ENCODE peak calls at places on chromosomes 6 and 20, in eight cellular contexts. One of them, this sample, is unnamed.

GRCh38 chr6:149012040-149012545 is 265.3 kb downstream of the UST start:
- DNase-seq in cardiac muscle cell: peak; percentile 91
- DNase-seq in HFF-Myc: peak; percentile 100
- DNase-seq in kidney: no peak
- DNase-seq in GM12878: no peak
- DNase-seq in suprapubic skin: no peak
- DNase-seq in neural progenitor cell: no peak
- DNase-seq in progenitor cell of endocrine pancreas: no peak
- DNase-seq in this sample: peak; percentile 92

GRCh38 chr20:46221271-46221670 is 87.0 kb downstream of the CDH22 start:
- DNase-seq in cardiac muscle cell: no peak
- DNase-seq in HFF-Myc: no peak
- DNase-seq in kidney: no peak
- DNase-seq in GM12878: no peak
- DNase-seq in suprapubic skin: no peak
- DNase-seq in neural progenitor cell: peak; percentile 56
- DNase-seq in progenitor cell of endocrine pancreas: no peak
- DNase-seq in this sample: no peak

GRCh38 chr20:13286052-13286451 is 65.0 kb downstream of the ISM1 start:
- DNase-seq in cardiac muscle cell: no peak
- DNase-seq in HFF-Myc: no peak
- DNase-seq in kidney: no peak
- DNase-seq in GM12878: no peak
- DNase-seq in suprapubic skin: no peak
- DNase-seq in neural progenitor cell: no peak
- DNase-seq in progenitor cell of endocrine pancreas: no peak
- DNase-seq in this sample: no peak

GRCh38 chr6:158707120-158707519 is 57.3 kb downstream of the SYTL3 start:
- DNase-seq in cardiac muscle cell: peak; percentile 37
- DNase-seq in HFF-Myc: no peak
- DNase-seq in kidney: no peak
- DNase-seq in GM12878: no peak
- DNase-seq in suprapubic skin: no peak
- DNase-seq in neural progenitor cell: no peak
- DNase-seq in progenitor cell of endocrine pancreas: no peak
- DNase-seq in this sample: no peak

GRCh38 chr6:158538741-158539140 is 21.1 kb upstream of the TMEM181 start:
- DNase-seq in cardiac muscle cell: no peak
- DNase-seq in HFF-Myc: no peak
- DNase-seq in kidney: no peak
- DNase-seq in GM12878: no peak
- DNase-seq in suprapubic skin: no peak
- DNase-seq in neural progenitor cell: no peak
- DNase-seq in progenitor cell of endocrine pancreas: no peak
- DNase-seq in this sample: no peak

GRCh38 chr6:75368151-75368779 is 83.7 kb upstream of the TMEM30A start:
- DNase-seq in cardiac muscle cell: peak; percentile 43
- DNase-seq in HFF-Myc: no peak
- DNase-seq in kidney: no peak
- DNase-seq in GM12878: no peak
- DNase-seq in suprapubic skin: no peak
- DNase-seq in neural progenitor cell: peak; percentile 76
- DNase-seq in progenitor cell of endocrine pancreas: peak; percentile 34
- DNase-seq in this sample: no peak

GRCh38 chr6:114747995-114748625 is 405.3 kb upstream of the HS3ST5 start:
- DNase-seq in cardiac muscle cell: peak; percentile 70
- DNase-seq in HFF-Myc: peak; percentile 16
- DNase-seq in kidney: no peak
- DNase-seq in GM12878: no peak
- DNase-seq in suprapubic skin: peak; percentile 76
- DNase-seq in neural progenitor cell: peak; percentile 58
- DNase-seq in progenitor cell of endocrine pancreas: peak; percentile 29
- DNase-seq in this sample: peak; percentile 62

GRCh38 chr20:61885759-61886715 is 179.6 kb downstream of the TAF4 start:
- DNase-seq in cardiac muscle cell: no peak
- DNase-seq in HFF-Myc: no peak
- DNase-seq in kidney: peak; percentile 66
- DNase-seq in GM12878: no peak
- DNase-seq in suprapubic skin: no peak
- DNase-seq in neural progenitor cell: no peak
- DNase-seq in progenitor cell of endocrine pancreas: no peak
- DNase-seq in this sample: no peak

GRCh38 chr20:4999788-5000187 is 1.5 kb downstream of the SLC23A2 start:
- DNase-seq in cardiac muscle cell: no peak
- DNase-seq in HFF-Myc: no peak
- DNase-seq in kidney: no peak
- DNase-seq in GM12878: no peak
- DNase-seq in suprapubic skin: no peak
- DNase-seq in neural progenitor cell: no peak
- DNase-seq in progenitor cell of endocrine pancreas: no peak
- DNase-seq in this sample: no peak

GRCh38 chr6:109794201-109794926 is 103.3 kb downstream of the FIG4 start:
- DNase-seq in cardiac muscle cell: peak; percentile 19
- DNase-seq in HFF-Myc: peak; percentile 66
- DNase-seq in kidney: no peak
- DNase-seq in GM12878: no peak
- DNase-seq in suprapubic skin: no peak
- DNase-seq in neural progenitor cell: no peak
- DNase-seq in progenitor cell of endocrine pancreas: no peak
- DNase-seq in this sample: no peak

GRCh38 chr20:30168025-30168799 is 1089.3 kb upstream of the DEFB115 start:
- DNase-seq in cardiac muscle cell: no peak
- DNase-seq in HFF-Myc: no peak
- DNase-seq in kidney: peak; percentile 66
- DNase-seq in GM12878: no peak
- DNase-seq in suprapubic skin: no peak
- DNase-seq in neural progenitor cell: no peak
- DNase-seq in progenitor cell of endocrine pancreas: no peak
- DNase-seq in this sample: no peak

GRCh38 chr6:42344756-42345155 is 107.0 kb downstream of the TRERF1 start:
- DNase-seq in cardiac muscle cell: no peak
- DNase-seq in HFF-Myc: no peak
- DNase-seq in kidney: no peak
- DNase-seq in GM12878: no peak
- DNase-seq in suprapubic skin: no peak
- DNase-seq in neural progenitor cell: no peak
- DNase-seq in progenitor cell of endocrine pancreas: no peak
- DNase-seq in this sample: no peak

GRCh38 chr6:155829646-155830045 is 374.0 kb upstream of the NOX3 start:
- DNase-seq in cardiac muscle cell: no peak
- DNase-seq in HFF-Myc: no peak
- DNase-seq in kidney: no peak
- DNase-seq in GM12878: no peak
- DNase-seq in suprapubic skin: no peak
- DNase-seq in neural progenitor cell: no peak
- DNase-seq in progenitor cell of endocrine pancreas: no peak
- DNase-seq in this sample: no peak

DNA sequence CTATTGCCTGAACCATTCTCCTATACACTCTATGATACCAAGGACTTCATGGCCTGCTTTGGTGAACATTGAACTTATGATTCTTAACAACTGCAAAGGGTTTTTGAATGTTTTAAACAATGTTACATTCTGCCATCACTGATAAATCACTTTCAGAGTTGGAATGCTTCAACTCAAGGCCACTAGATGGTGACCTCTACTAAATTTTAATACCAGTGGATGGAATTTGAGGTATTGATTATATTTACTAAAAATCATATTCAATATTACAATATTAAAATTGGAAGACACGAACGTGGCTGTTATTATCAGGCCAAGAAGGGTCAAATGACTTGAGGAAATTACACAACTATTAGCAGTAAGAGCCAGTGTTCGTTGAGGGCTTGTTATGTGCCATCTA is 18.6 kb downstream of the MYCT1 start:
- DNase-seq in cardiac muscle cell: no peak
- DNase-seq in HFF-Myc: no peak
- DNase-seq in kidney: no peak
- DNase-seq in GM12878: no peak
- DNase-seq in suprapubic skin: no peak
- DNase-seq in neural progenitor cell: no peak
- DNase-seq in progenitor cell of endocrine pancreas: no peak
- DNase-seq in this sample: no peak
- TF ChIP-seq CTCF in cardiac muscle cell: no peak
- TF ChIP-seq CTCF in HFF-Myc: no peak
- TF ChIP-seq CTCF in kidney: no peak
- TF ChIP-seq CTCF in GM12878: no peak
- TF ChIP-seq CTCF in suprapubic skin: no peak
- TF ChIP-seq CTCF in neural progenitor cell: peak; percentile 17
- TF ChIP-seq CTCF in progenitor cell of endocrine pancreas: no peak
- TF ChIP-seq CTCF in this sample: no peak

DNA sequence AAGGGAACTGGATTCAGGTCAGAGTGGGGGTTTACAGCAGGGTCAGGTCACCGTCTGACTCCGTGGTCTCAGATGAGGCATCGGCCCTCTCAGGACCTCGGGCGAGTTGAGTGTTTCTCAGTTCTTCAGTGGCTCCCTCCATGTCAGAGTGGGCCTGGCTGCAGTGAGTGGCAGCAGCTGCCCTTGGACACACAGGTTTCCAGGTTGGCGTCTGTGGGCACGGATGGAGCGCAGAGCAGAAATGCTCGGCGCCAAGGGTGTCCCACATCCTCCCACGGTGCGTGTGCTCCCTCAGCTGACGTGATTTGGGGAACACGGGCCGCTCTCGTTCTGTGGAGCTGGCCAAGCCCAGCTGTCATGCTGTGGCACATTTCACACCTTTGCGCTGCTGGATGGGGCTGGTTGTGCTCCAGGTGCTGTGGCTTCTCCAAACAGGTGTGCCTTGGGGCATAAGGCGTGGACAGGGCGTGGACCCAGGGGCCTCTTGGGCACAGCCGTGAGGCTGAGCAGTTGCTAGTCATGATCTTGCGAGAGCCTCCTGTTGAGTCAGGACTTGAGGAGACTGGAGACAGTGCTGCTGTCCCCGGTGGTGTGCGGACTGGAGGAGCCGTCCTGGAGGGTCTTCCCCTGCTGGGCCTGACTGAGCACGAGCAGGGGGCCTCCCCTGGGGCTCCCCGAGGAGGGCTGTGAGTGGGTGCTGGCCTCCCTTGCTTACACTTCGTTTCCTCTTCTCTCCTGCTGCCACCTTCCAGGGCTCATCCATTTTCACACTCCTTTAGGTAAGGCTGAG is 9.5 kb upstream of the DNAJC5 start:
- DNase-seq in cardiac muscle cell: no peak
- DNase-seq in HFF-Myc: no peak
- DNase-seq in kidney: no peak
- DNase-seq in GM12878: no peak
- DNase-seq in suprapubic skin: no peak
- DNase-seq in neural progenitor cell: no peak
- DNase-seq in progenitor cell of endocrine pancreas: no peak
- DNase-seq in this sample: no peak
- TF ChIP-seq CTCF in cardiac muscle cell: no peak
- TF ChIP-seq CTCF in HFF-Myc: no peak
- TF ChIP-seq CTCF in kidney: no peak
- TF ChIP-seq CTCF in GM12878: no peak
- TF ChIP-seq CTCF in suprapubic skin: no peak
- TF ChIP-seq CTCF in neural progenitor cell: no peak
- TF ChIP-seq CTCF in progenitor cell of endocrine pancreas: no peak
- TF ChIP-seq CTCF in this sample: no peak

DNA sequence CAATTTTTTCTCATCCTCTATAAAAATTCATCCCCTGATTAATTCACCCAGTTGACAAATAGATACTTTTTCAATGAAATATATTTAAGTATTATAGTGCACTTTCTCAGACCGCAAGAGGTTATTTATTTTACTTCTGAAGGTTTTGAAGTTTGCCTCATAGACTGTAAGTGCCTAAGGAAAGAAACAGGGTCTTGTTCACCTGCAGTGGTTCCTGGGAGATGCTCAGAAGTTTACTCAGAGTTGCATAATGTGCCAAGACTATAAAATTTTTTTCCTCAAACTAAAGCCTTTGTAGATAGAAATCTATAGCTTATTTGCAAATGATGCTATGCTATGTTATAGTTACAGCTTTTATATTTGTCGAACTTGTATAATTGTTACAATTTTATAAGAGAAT is 35.5 kb downstream of the KCNQ5 start:
- DNase-seq in cardiac muscle cell: no peak
- DNase-seq in HFF-Myc: no peak
- DNase-seq in kidney: no peak
- DNase-seq in GM12878: no peak
- DNase-seq in suprapubic skin: no peak
- DNase-seq in neural progenitor cell: no peak
- DNase-seq in progenitor cell of endocrine pancreas: no peak
- DNase-seq in this sample: no peak
- TF ChIP-seq CTCF in cardiac muscle cell: no peak
- TF ChIP-seq CTCF in HFF-Myc: no peak
- TF ChIP-seq CTCF in kidney: no peak
- TF ChIP-seq CTCF in GM12878: no peak
- TF ChIP-seq CTCF in suprapubic skin: no peak
- TF ChIP-seq CTCF in neural progenitor cell: no peak
- TF ChIP-seq CTCF in progenitor cell of endocrine pancreas: no peak
- TF ChIP-seq CTCF in this sample: no peak

GRCh38 chr6:31272431-31272830 is 539 bp upstream of the HLA-C start:
- DNase-seq in cardiac muscle cell: peak; percentile 7
- DNase-seq in HFF-Myc: no peak
- DNase-seq in kidney: no peak
- DNase-seq in GM12878: no peak
- DNase-seq in suprapubic skin: no peak
- DNase-seq in neural progenitor cell: peak; percentile 8
- DNase-seq in progenitor cell of endocrine pancreas: no peak
- DNase-seq in this sample: no peak

GRCh38 chr6:31267504-31268371 is 4.2 kb downstream of the HLA-C start:
- DNase-seq in cardiac muscle cell: no peak
- DNase-seq in HFF-Myc: no peak
- DNase-seq in kidney: no peak
- DNase-seq in GM12878: no peak
- DNase-seq in suprapubic skin: no peak
- DNase-seq in neural progenitor cell: no peak
- DNase-seq in progenitor cell of endocrine pancreas: no peak
- DNase-seq in this sample: no peak

GRCh38 chr6:31270788-31271640 is 878 bp downstream of the HLA-C start:
- DNase-seq in cardiac muscle cell: peak; percentile 64
- DNase-seq in HFF-Myc: no peak
- DNase-seq in kidney: peak; percentile 94
- DNase-seq in GM12878: no peak
- DNase-seq in suprapubic skin: peak; percentile 85
- DNase-seq in neural progenitor cell: peak; percentile 71
- DNase-seq in progenitor cell of endocrine pancreas: peak; percentile 17
- DNase-seq in this sample: no peak

GRCh38 chr6:31272856-31273626 is 1.1 kb upstream of the HLA-C start:
- DNase-seq in cardiac muscle cell: no peak
- DNase-seq in HFF-Myc: no peak
- DNase-seq in kidney: no peak
- DNase-seq in GM12878: no peak
- DNase-seq in suprapubic skin: no peak
- DNase-seq in neural progenitor cell: peak; percentile 22
- DNase-seq in progenitor cell of endocrine pancreas: no peak
- DNase-seq in this sample: no peak

DNA sequence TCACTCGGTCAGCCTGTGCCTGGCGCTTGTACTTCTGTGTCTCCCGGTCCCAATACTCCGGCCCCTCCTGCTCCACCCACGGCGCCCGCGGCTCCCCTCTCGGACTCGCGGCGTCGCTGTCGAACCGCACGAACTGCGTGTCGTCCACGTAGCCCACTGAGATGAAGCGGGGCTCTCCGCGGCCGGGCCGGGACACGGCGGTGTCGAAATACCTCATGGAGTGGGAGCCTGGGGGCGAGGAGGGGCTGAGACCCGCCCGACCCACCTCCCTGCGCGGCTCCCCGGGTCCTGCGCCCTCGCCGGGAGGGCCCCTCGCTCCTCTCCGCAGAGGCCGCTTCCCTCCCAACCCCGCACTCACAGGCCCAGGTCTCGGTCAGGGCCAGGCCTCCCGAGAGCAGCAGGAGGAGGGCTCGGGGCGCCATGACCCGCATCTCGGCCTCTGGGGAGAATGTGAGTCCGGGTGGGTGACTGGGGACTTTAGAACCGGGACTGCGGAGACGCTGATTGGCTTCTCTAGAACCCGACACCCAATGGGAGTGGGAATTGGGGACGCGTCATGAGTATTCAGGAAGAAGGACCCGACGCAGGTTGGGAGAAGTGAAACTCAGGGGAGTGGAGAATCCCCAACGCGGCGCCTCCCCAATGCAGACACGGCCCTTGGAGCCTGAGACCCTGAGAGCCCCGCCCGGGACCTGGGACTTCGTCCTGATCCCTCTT is at the start of gene HLA-C:
- DNase-seq in cardiac muscle cell: peak; percentile 95
- DNase-seq in HFF-Myc: peak; percentile 86
- DNase-seq in kidney: peak; percentile 97
- DNase-seq in GM12878: peak; percentile 95
- DNase-seq in suprapubic skin: peak; percentile 97
- DNase-seq in neural progenitor cell: peak; percentile 95
- DNase-seq in progenitor cell of endocrine pancreas: peak; percentile 69
- DNase-seq in this sample: peak; percentile 86
- TF ChIP-seq CTCF in cardiac muscle cell: peak; percentile 12
- TF ChIP-seq CTCF in HFF-Myc: no peak
- TF ChIP-seq CTCF in kidney: no peak
- TF ChIP-seq CTCF in GM12878: no peak
- TF ChIP-seq CTCF in suprapubic skin: no peak
- TF ChIP-seq CTCF in neural progenitor cell: no peak
- TF ChIP-seq CTCF in progenitor cell of endocrine pancreas: no peak
- TF ChIP-seq CTCF in this sample: peak; percentile 9